ENCODE peak calls at places on chromosomes 16 and 17, in eight cellular contexts. S is NCI-H524, R is 8988T, J is substantia nigra, U is HepG2, W is D341Med, H is NCI-H1092 treated with DMSO at 0.1 percent for 48 hours, K is T-helper 2 cell. I is an unnamed sample.

GRCh38 chr17:34725740-34726139 is 146.4 kb downstream of the TMEM132E start:
- DNase-seq in H (no peak), S (no peak), U (no peak), R (no peak), K (no peak), J (no peak), W (no peak), I (no peak)

GRCh38 chr17:64020068-64020766 is at the start of gene ICAM2:
- DNase-seq in U (no peak), K (peak; percentile 90), R (no peak), J (no peak), W (no peak), H (peak; percentile 5), S (no peak), I (no peak)

GRCh38 chr17:14935139-14935538 is 330.0 kb downstream of the PMP22 start:
- DNase-seq in W (no peak), U (no peak), R (no peak), H (no peak), J (no peak), S (no peak), K (no peak), I (no peak)

GRCh38 chr16:87319997-87320491 is 2.9 kb upstream of the C16orf95 start:
- DNase-seq in J (no peak), U (no peak), S (no peak), H (no peak), R (no peak), K (no peak), W (no peak), I (no peak)

GRCh38 chr16:7679899-7680298 is 347.3 kb downstream of the RBFOX1 start:
- DNase-seq in K (no peak), R (no peak), J (no peak), H (no peak), S (no peak), W (no peak), U (no peak), I (no peak)

GRCh38 chr16:2664522-2665096 is 17.7 kb upstream of the KCTD5 start:
- DNase-seq in J (no peak), S (no peak), U (no peak), R (no peak), K (no peak), H (peak; percentile 15), W (no peak), I (no peak)

GRCh38 chr17:21089145-21089544 is 37.6 kb upstream of the DHRS7B start:
- DNase-seq in R (no peak), W (no peak), H (no peak), U (no peak), S (no peak), K (no peak), J (no peak), I (no peak)

GRCh38 chr17:38341035-38341721 is 2.6 kb downstream of the GPR179 start:
- DNase-seq in U (peak; percentile 47), R (no peak), S (no peak), J (peak; percentile 72), W (peak; percentile 68), K (no peak), H (peak; percentile 89), I (no peak)

GRCh38 chr17:51650772-51651171 is 390.4 kb downstream of the UTP18 start:
- DNase-seq in J (no peak), R (no peak), W (no peak), S (no peak), U (no peak), K (no peak), H (peak; percentile 34), I (no peak)

GRCh38 chr16:13332713-13333255 is 431.4 kb downstream of the SHISA9 start:
- DNase-seq in S (no peak), W (peak; percentile 39), R (no peak), K (no peak), U (no peak), H (peak; percentile 80), J (no peak), I (no peak)

GRCh38 chr16:78925071-78925714 is 675.3 kb downstream of the MAF start:
- DNase-seq in S (no peak), J (no peak), W (peak; percentile 37), U (peak; percentile 24), K (no peak), R (no peak), H (no peak), I (no peak)

GRCh38 chr17:58703887-58704286 is 11.5 kb downstream of the RAD51C start:
- DNase-seq in J (no peak), H (no peak), W (no peak), R (no peak), U (no peak), K (no peak), S (no peak), I (no peak)

GRCh38 chr17:35373532-35373983 is at the start of gene SLFN11:
- DNase-seq in J (peak; percentile 32), H (peak; percentile 90), U (no peak), K (peak; percentile 87), S (no peak), R (no peak), W (peak; percentile 46), I (peak; percentile 89)

GRCh38 chr16:57282510-57283213 is 1.8 kb downstream of the PLLP start:
- DNase-seq in U (no peak), R (no peak), W (peak; percentile 9), S (no peak), K (no peak), J (no peak), H (no peak), I (no peak)

GRCh38 chr17:1865252-1866037 is 35.6 kb downstream of the RPA1 start:
- DNase-seq in U (peak; percentile 35), S (no peak), H (no peak), K (peak; percentile 39), J (no peak), R (no peak), W (peak; percentile 57), I (peak; percentile 50)

GRCh38 chr16:53958481-53958880 is 254.5 kb downstream of the FTO start:
- DNase-seq in R (no peak), H (no peak), K (no peak), W (no peak), S (no peak), J (peak; percentile 4), U (no peak), I (no peak)

GRCh38 chr16:57356547-57356946 is 2.0 kb upstream of the CCL22 start:
- DNase-seq in K (no peak), J (no peak), S (no peak), R (no peak), U (no peak), W (no peak), H (no peak), I (no peak)

GRCh38 chr16:80418772-80419355 is 121.9 kb upstream of the DYNLRB2 start:
- DNase-seq in W (no peak), U (no peak), S (no peak), K (no peak), H (no peak), R (no peak), J (no peak), I (no peak)

GRCh38 chr16:24208710-24209109 is 47.4 kb upstream of the CACNG3 start:
- DNase-seq in J (peak; percentile 57), R (no peak), S (no peak), H (peak; percentile 40), U (no peak), K (no peak), W (peak; percentile 43), I (no peak)

GRCh38 chr17:65559802-65560627 is 1.4 kb downstream of the AXIN2 start:
- DNase-seq in W (peak; percentile 84), H (peak; percentile 34), K (peak; percentile 29), S (no peak), J (peak; percentile 36), R (peak; percentile 50), U (peak; percentile 81), I (peak; percentile 49)

GRCh38 chr16:15857779-15858560 is 1.1 kb upstream of the MYH11 start:
- DNase-seq in R (peak; percentile 40), U (no peak), J (no peak), S (no peak), H (no peak), W (peak; percentile 56), K (no peak), I (peak; percentile 69)

I was measured in hepatic stellate cell.